ENCODE peak calls at places on chromosomes 6 and 20, in eight cellular contexts. H, T, L, K, X, V, J and G are unnamed samples.

GRCh38 chr20:5154543-5154925 is 27.7 kb downstream of the CDS2 start:
- DNase-seq in T (no peak), L (no peak), K (no peak), X (no peak), H (no peak), V (no peak), J (no peak), G (no peak)

GRCh38 chr6:34795836-34796425 is 4.0 kb downstream of the BLTP3A start:
- DNase-seq in V (no peak), H (no peak), X (no peak), T (peak), L (no peak), J (no peak), K (no peak), G (no peak)

GRCh38 chr20:63222541-63222940 is 6.6 kb upstream of the YTHDF1 start:
- DNase-seq in X (no peak), J (no peak), T (no peak), L (no peak), V (no peak), K (no peak), H (no peak), G (no peak)

GRCh38 chr6:16238057-16238657 is at the start of gene GMPR:
- DNase-seq in T (peak), J (peak), V (peak), L (peak), X (peak), K (no peak), H (peak), G (peak)

GRCh38 chr20:63536241-63536977 is 767 bp downstream of the PTK6 start:
- DNase-seq in V (no peak), J (no peak), T (peak), X (no peak), K (no peak), L (no peak), H (no peak), G (peak)

GRCh38 chr6:37556884-37557644 is 57.4 kb upstream of the CCDC167 start:
- DNase-seq in V (no peak), H (no peak), L (no peak), K (no peak), T (no peak), J (no peak), X (no peak), G (no peak)

GRCh38 chr6:134730013-134730412 is 219.9 kb downstream of the ALDH8A1 start:
- DNase-seq in V (no peak), X (no peak), K (no peak), L (no peak), T (no peak), H (no peak), J (no peak), G (no peak)

GRCh38 chr20:19932170-19932667 is 84.9 kb upstream of the NAA20 start:
- DNase-seq in T (peak), L (no peak), H (no peak), V (no peak), J (no peak), X (no peak), K (no peak), G (no peak)

GRCh38 chr6:118103381-118104105 is 196.5 kb downstream of the SLC35F1 start:
- DNase-seq in J (no peak), H (no peak), L (no peak), T (no peak), K (no peak), X (no peak), V (no peak), G (no peak)

GRCh38 chr6:7270320-7271204 is 42.4 kb downstream of the SSR1 start:
- DNase-seq in L (no peak), V (no peak), X (no peak), K (no peak), H (no peak), J (no peak), T (no peak), G (no peak)

GRCh38 chr6:144335914-144336313 is 50.8 kb downstream of the UTRN start:
- DNase-seq in X (peak), J (no peak), L (no peak), H (no peak), K (no peak), T (no peak), V (no peak), G (no peak)

GRCh38 chr20:20785226-20785625 is 72.8 kb upstream of the RALGAPA2 start:
- DNase-seq in V (no peak), K (no peak), H (no peak), J (no peak), L (no peak), T (no peak), X (no peak), G (no peak)